ENCODE peak calls at places on chromosome 19, in six cellular contexts. N is EH; A is GM12865; V is GM18507; R is activated CD8-positive, alpha-beta memory T cell treated with anti-CD3 and anti-CD28 coated beads, Interleukin-2, amount 50 U/mL, for 4 hours; Y is NCI-H69. L is an unnamed sample.

GRCh38 chr19:35704218-35704617 is at the start of gene ZBTB32:
- DNase-seq in V (no peak), R (no peak), N (peak; percentile 72), A (no peak), Y (no peak), L (no peak)

GRCh38 chr19:17402982-17403855 is 2.2 kb downstream of the BST2 start:
- DNase-seq in Y (peak; percentile 73), R (peak; percentile 25), A (peak; percentile 64), V (no peak), N (no peak), L (no peak)

GRCh38 chr19:12350890-12351197 is 14.6 kb downstream of the ZNF442 start:
- DNase-seq in N (no peak), V (no peak), R (no peak), Y (no peak), A (no peak), L (no peak)

GRCh38 chr19:33445752-33446070 is 72.2 kb downstream of the CEBPG start:
- DNase-seq in V (no peak), N (no peak), R (peak; percentile 8), Y (no peak), A (no peak), L (no peak)

GRCh38 chr19:47419037-47419783 is at the start of gene MEIS3:
- DNase-seq in V (no peak), Y (peak; percentile 53), N (peak; percentile 27), R (no peak), A (no peak), L (no peak)

GRCh38 chr19:54439174-54439851 is 9.7 kb upstream of the LENG8 start:
- DNase-seq in V (no peak), A (no peak), N (peak; percentile 35), R (no peak), Y (peak; percentile 46), L (no peak)

GRCh38 chr19:54478677-54479266 is 5.7 kb upstream of the CDC42EP5 start:
- DNase-seq in V (no peak), Y (peak; percentile 65), N (peak; percentile 52), A (peak; percentile 68), R (no peak), L (no peak)

GRCh38 chr19:10009269-10009665 is 1.0 kb downstream of the COL5A3 start:
- DNase-seq in V (no peak), R (peak; percentile 36), Y (peak; percentile 24), A (no peak), N (peak; percentile 92), L (no peak)

GRCh38 chr19:48400018-48400742 is 6.7 kb downstream of the GRIN2D start:
- DNase-seq in A (no peak), V (no peak), R (peak; percentile 28), N (peak; percentile 90), Y (peak; percentile 69), L (no peak)

GRCh38 chr19:2428756-2429711 is 1.6 kb upstream of the TIMM13 start:
- DNase-seq in R (no peak), Y (no peak), A (no peak), V (no peak), N (no peak), L (peak; percentile 26)

GRCh38 chr19:40238775-40239174 is 12.3 kb upstream of the CCNP start:
- DNase-seq in Y (no peak), A (no peak), V (no peak), N (no peak), R (no peak), L (no peak)

GRCh38 chr19:1066251-1066747 is 668 bp upstream of the ARHGAP45 start:
- DNase-seq in N (no peak), V (no peak), A (no peak), Y (no peak), R (no peak), L (no peak)

GRCh38 chr19:2926341-2927031 is 18.3 kb downstream of the ZNF77 start:
- DNase-seq in V (no peak), Y (no peak), A (no peak), N (no peak), R (no peak), L (no peak)

GRCh38 chr19:39890755-39891551 is 43.5 kb downstream of the FCGBP start:
- DNase-seq in V (no peak), N (no peak), Y (no peak), A (no peak), R (no peak), L (no peak)

GRCh38 chr19:41584260-41584810 is 8.4 kb downstream of the CEACAM21 start:
- DNase-seq in V (no peak), Y (no peak), N (no peak), R (no peak), A (no peak), L (no peak)

GRCh38 chr19:29524912-29525870 is 603 bp upstream of the VSTM2B start:
- DNase-seq in Y (no peak), V (no peak), N (no peak), R (no peak), A (no peak), L (no peak)

GRCh38 chr19:8120636-8121480 is 28.5 kb downstream of the FBN3 start:
- DNase-seq in N (no peak), R (no peak), A (no peak), Y (no peak), V (no peak), L (no peak)

GRCh38 chr19:55633866-55634265 is 6.9 kb upstream of the ZNF580 start:
- DNase-seq in R (no peak), A (no peak), V (no peak), N (no peak), Y (no peak), L (no peak)

GRCh38 chr19:11208526-11209471 is 11.5 kb upstream of the KANK2 start:
- DNase-seq in V (no peak), Y (no peak), R (no peak), N (peak; percentile 44), A (no peak), L (no peak)

GRCh38 chr19:42561512-42561911 is 33.2 kb downstream of the CEACAM8 start:
- DNase-seq in N (no peak), Y (no peak), R (no peak), V (no peak), A (no peak), L (no peak)

GRCh38 chr19:1266818-1267440 is 2.2 kb upstream of the CIRBP start:
- DNase-seq in Y (peak; percentile 84), N (no peak), A (peak; percentile 69), V (no peak), R (peak; percentile 70), L (peak; percentile 82)

L was measured in GM06990.